ENCODE peak calls at places on chromosomes 12 and 14, in four cellular contexts. One of them, this sample, is unnamed.

GRCh38 chr14:90562652-90563051 is 165.8 kb downstream of the CALM1 start:
- DNase-seq in GM12891: no peak
- DNase-seq in prostate gland: no peak
- DNase-seq in NB4: no peak
- DNase-seq in this sample: no peak

GRCh38 chr12:7090222-7090998 is 1.8 kb downstream of the C1R start:
- DNase-seq in GM12891: no peak
- DNase-seq in prostate gland: no peak
- DNase-seq in NB4: no peak
- DNase-seq in this sample: no peak

GRCh38 chr14:72607386-72608125 is 286.3 kb downstream of the DPF3 start:
- DNase-seq in NB4: no peak
- DNase-seq in prostate gland: no peak
- DNase-seq in GM12891: no peak
- DNase-seq in this sample: no peak

GRCh38 chr12:53328043-53328435 is 6.6 kb upstream of the AAAS start:
- DNase-seq in GM12891: no peak
- DNase-seq in NB4: no peak
- DNase-seq in prostate gland: no peak
- DNase-seq in this sample: no peak

GRCh38 chr14:63544641-63545234 is 1.6 kb upstream of the PPP2R5E start:
- DNase-seq in NB4: peak
- DNase-seq in GM12891: no peak
- DNase-seq in prostate gland: no peak
- DNase-seq in this sample: peak

GRCh38 chr12:109612975-109613502 is 39.4 kb downstream of the MVK start:
- DNase-seq in NB4: peak
- DNase-seq in prostate gland: no peak
- DNase-seq in GM12891: no peak
- DNase-seq in this sample: no peak

GRCh38 chr14:70061108-70061507 is 127.6 kb downstream of the SLC8A3 start:
- DNase-seq in GM12891: no peak
- DNase-seq in NB4: no peak
- DNase-seq in prostate gland: no peak
- DNase-seq in this sample: no peak

GRCh38 chr14:88791629-88792571 is 853 bp downstream of the EML5 start:
- DNase-seq in GM12891: peak
- DNase-seq in NB4: peak
- DNase-seq in prostate gland: peak
- DNase-seq in this sample: peak

GRCh38 chr12:53961025-53961761 is 6.5 kb downstream of the HOXC12 start:
- DNase-seq in NB4: no peak
- DNase-seq in prostate gland: no peak
- DNase-seq in GM12891: no peak
- DNase-seq in this sample: no peak

GRCh38 chr14:90828642-90829487 is 12.6 kb upstream of the TTC7B start:
- DNase-seq in GM12891: no peak
- DNase-seq in NB4: peak
- DNase-seq in prostate gland: no peak
- DNase-seq in this sample: peak

GRCh38 chr12:118544569-118544968 is 168.2 kb downstream of the SUDS3 start:
- DNase-seq in prostate gland: no peak
- DNase-seq in GM12891: no peak
- DNase-seq in NB4: peak
- DNase-seq in this sample: no peak

GRCh38 chr14:69547701-69548348 is 26.8 kb downstream of the CCDC177 start:
- DNase-seq in GM12891: peak
- DNase-seq in NB4: no peak
- DNase-seq in prostate gland: no peak
- DNase-seq in this sample: peak

GRCh38 chr14:51677738-51678137 is 26.0 kb downstream of the FRMD6 start:
- DNase-seq in NB4: no peak
- DNase-seq in prostate gland: no peak
- DNase-seq in GM12891: no peak
- DNase-seq in this sample: no peak

GRCh38 chr14:67396381-67396965 is 15.5 kb downstream of the PLEK2 start:
- DNase-seq in GM12891: no peak
- DNase-seq in NB4: no peak
- DNase-seq in prostate gland: no peak
- DNase-seq in this sample: no peak

DNA sequence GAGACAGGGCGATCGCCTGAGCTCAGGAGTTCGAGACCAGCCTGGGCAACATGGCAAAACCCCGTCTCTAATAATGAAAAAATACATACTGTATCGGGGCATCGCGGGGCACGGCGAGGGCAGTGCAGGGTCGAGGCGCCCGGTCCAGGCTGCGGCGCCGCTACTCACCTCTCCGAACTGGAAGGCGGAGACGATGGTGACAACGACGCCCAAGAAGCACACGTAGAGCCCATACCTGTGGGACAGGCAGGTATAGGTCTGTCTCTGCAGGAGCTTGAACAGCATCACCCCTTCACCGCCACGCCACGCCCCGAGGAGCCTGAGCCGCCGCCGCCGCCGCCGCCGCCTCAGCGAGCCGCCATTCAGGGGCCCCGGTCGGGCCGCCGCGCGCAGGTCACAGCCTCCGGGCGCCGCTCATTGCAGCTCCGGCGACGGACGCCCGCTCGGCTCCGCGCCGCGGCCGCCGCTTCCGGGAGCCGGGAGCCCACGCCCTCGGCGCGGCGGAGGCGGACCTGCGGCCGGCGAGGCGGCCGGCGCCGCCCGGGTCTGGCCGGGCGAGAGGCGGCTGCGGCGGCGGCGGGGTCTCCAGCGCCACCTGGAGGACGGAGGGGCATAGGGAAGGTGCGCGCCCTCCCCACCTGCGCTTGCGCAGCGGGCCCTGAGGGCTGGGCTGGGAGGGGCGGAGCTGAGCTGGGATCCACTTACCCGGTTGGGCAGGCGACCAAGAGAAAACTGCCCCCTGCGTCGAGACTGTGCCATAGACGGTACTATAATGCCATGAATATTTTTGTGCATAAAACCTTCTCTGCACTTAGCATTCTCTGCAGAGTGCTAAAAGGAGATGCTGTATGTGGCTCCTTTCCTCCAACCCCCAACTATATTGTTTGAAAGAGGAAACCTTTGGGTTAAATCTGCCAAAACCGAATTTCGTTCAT is at the start of gene GNPTAB:
- DNase-seq in prostate gland: peak
- DNase-seq in NB4: peak
- DNase-seq in GM12891: peak
- DNase-seq in this sample: peak
- TF ChIP-seq POLR2A in prostate gland: no peak
- TF ChIP-seq POLR2A in NB4: peak
- TF ChIP-seq POLR2A in GM12891: no peak
- TF ChIP-seq POLR2A in this sample: peak

GRCh38 chr12:80607361-80608135 is 99.9 kb upstream of the MYF6 start:
- DNase-seq in prostate gland: no peak
- DNase-seq in GM12891: no peak
- DNase-seq in NB4: no peak
- DNase-seq in this sample: no peak
- TF ChIP-seq POLR2A in prostate gland: no peak
- TF ChIP-seq POLR2A in GM12891: no peak
- TF ChIP-seq POLR2A in NB4: no peak
- TF ChIP-seq POLR2A in this sample: no peak

GRCh38 chr12:123457980-123458779 is at the start of gene SNRNP35:
- DNase-seq in GM12891: peak
- DNase-seq in prostate gland: peak
- DNase-seq in NB4: peak
- DNase-seq in this sample: peak
- TF ChIP-seq POLR2A in GM12891: peak
- TF ChIP-seq POLR2A in prostate gland: peak
- TF ChIP-seq POLR2A in NB4: peak
- TF ChIP-seq POLR2A in this sample: peak

DNA sequence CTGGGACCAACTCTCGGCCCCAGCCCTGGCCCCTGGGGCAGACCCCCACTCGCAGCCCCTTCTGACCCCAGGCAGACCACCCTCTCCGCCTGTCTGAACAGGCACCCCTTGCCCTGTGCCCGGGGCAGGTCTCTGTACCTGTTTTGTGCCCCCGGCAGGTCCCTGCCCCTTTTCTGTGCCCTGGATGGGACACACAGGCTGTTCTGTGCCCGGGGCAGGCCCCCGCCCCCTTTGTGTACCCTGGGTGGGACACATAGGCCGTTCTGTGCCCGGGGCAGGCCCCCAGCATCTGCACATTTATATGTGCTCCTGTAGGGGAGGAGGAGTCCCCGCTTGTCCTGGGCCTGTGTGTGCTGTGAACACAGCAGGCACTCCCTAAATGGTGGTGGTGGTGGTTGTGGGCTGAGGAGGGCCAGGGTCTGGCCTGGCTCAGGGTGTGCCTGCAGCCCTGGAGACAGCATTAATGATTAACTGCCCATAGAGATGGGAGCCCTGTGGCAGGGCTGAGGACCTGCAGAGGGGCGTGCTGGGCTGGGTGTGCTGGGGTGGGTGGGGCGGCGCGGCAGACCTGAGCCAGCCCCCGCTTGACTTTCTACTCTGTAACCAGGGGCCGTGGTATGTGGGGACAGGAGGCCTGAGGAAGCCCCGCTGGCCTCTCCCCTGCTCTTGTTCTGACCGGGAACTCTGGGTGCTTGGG is 3.7 kb downstream of the FBRSL1 start:
- DNase-seq in GM12891: no peak
- DNase-seq in prostate gland: no peak
- DNase-seq in NB4: no peak
- DNase-seq in this sample: no peak
- TF ChIP-seq POLR2A in GM12891: no peak
- TF ChIP-seq POLR2A in prostate gland: no peak
- TF ChIP-seq POLR2A in NB4: no peak
- TF ChIP-seq POLR2A in this sample: no peak

This sample was measured in erythroblast.